ENCODE peak calls at places on chromosomes 6 and 20, in ten cellular contexts. One of them, this sample, is unnamed.

GRCh38 chr6:144647406-144647964 is 362.4 kb downstream of the UTRN start:
- DNase-seq in AG10803: no peak
- DNase-seq in AG09319: no peak
- DNase-seq in GM23338: peak; percentile 37
- DNase-seq in germinal center: no peak
- DNase-seq in Ammon's horn: no peak
- DNase-seq in activated gamma-delta T cell: no peak
- DNase-seq in EL: no peak
- DNase-seq in HL-60: no peak
- DNase-seq in caudate nucleus: no peak
- DNase-seq in this sample: no peak

GRCh38 chr6:54730767-54731665 is 115.6 kb upstream of the FAM83B start:
- DNase-seq in AG10803: no peak
- DNase-seq in AG09319: no peak
- DNase-seq in GM23338: no peak
- DNase-seq in germinal center: no peak
- DNase-seq in Ammon's horn: no peak
- DNase-seq in activated gamma-delta T cell: no peak
- DNase-seq in EL: no peak
- DNase-seq in HL-60: no peak
- DNase-seq in caudate nucleus: no peak
- DNase-seq in this sample: no peak

GRCh38 chr6:20479075-20479871 is 55.0 kb upstream of the CDKAL1 start:
- DNase-seq in AG10803: no peak
- DNase-seq in AG09319: no peak
- DNase-seq in GM23338: no peak
- DNase-seq in germinal center: no peak
- DNase-seq in Ammon's horn: peak; percentile 35
- DNase-seq in activated gamma-delta T cell: no peak
- DNase-seq in EL: no peak
- DNase-seq in HL-60: no peak
- DNase-seq in caudate nucleus: no peak
- DNase-seq in this sample: no peak

GRCh38 chr6:17289491-17290106 is 8.4 kb downstream of the RBM24 start:
- DNase-seq in AG10803: peak; percentile 53
- DNase-seq in AG09319: no peak
- DNase-seq in GM23338: no peak
- DNase-seq in germinal center: no peak
- DNase-seq in Ammon's horn: no peak
- DNase-seq in activated gamma-delta T cell: no peak
- DNase-seq in EL: no peak
- DNase-seq in HL-60: no peak
- DNase-seq in caudate nucleus: no peak
- DNase-seq in this sample: peak; percentile 60

GRCh38 chr6:134235937-134236751 is 81.8 kb downstream of the SGK1 start:
- DNase-seq in AG10803: peak; percentile 51
- DNase-seq in AG09319: no peak
- DNase-seq in GM23338: no peak
- DNase-seq in germinal center: peak; percentile 69
- DNase-seq in Ammon's horn: no peak
- DNase-seq in activated gamma-delta T cell: no peak
- DNase-seq in EL: peak; percentile 71
- DNase-seq in HL-60: no peak
- DNase-seq in caudate nucleus: no peak
- DNase-seq in this sample: peak; percentile 90

GRCh38 chr6:70663881-70664466 is 3.7 kb upstream of the SMAP1 start:
- DNase-seq in AG10803: no peak
- DNase-seq in AG09319: no peak
- DNase-seq in GM23338: no peak
- DNase-seq in germinal center: no peak
- DNase-seq in Ammon's horn: peak; percentile 17
- DNase-seq in activated gamma-delta T cell: no peak
- DNase-seq in EL: no peak
- DNase-seq in HL-60: no peak
- DNase-seq in caudate nucleus: no peak
- DNase-seq in this sample: no peak

GRCh38 chr6:110882824-110883554 is 8.4 kb downstream of the AMD1 start:
- DNase-seq in AG10803: no peak
- DNase-seq in AG09319: no peak
- DNase-seq in GM23338: no peak
- DNase-seq in germinal center: no peak
- DNase-seq in Ammon's horn: no peak
- DNase-seq in activated gamma-delta T cell: no peak
- DNase-seq in EL: no peak
- DNase-seq in HL-60: no peak
- DNase-seq in caudate nucleus: no peak
- DNase-seq in this sample: no peak

GRCh38 chr6:20211037-20211940 is 980 bp downstream of the MBOAT1 start:
- DNase-seq in AG10803: no peak
- DNase-seq in AG09319: no peak
- DNase-seq in GM23338: peak; percentile 78
- DNase-seq in germinal center: no peak
- DNase-seq in Ammon's horn: no peak
- DNase-seq in activated gamma-delta T cell: no peak
- DNase-seq in EL: peak; percentile 46
- DNase-seq in HL-60: no peak
- DNase-seq in caudate nucleus: no peak
- DNase-seq in this sample: peak; percentile 31

GRCh38 chr20:7790189-7790588 is 150.1 kb downstream of the HAO1 start:
- DNase-seq in AG10803: peak; percentile 76
- DNase-seq in AG09319: peak; percentile 8
- DNase-seq in GM23338: no peak
- DNase-seq in germinal center: no peak
- DNase-seq in Ammon's horn: no peak
- DNase-seq in activated gamma-delta T cell: no peak
- DNase-seq in EL: peak; percentile 1
- DNase-seq in HL-60: no peak
- DNase-seq in caudate nucleus: no peak
- DNase-seq in this sample: no peak

GRCh38 chr6:105091140-105091829 is 88.5 kb downstream of the POPDC3 start:
- DNase-seq in AG10803: no peak
- DNase-seq in AG09319: no peak
- DNase-seq in GM23338: no peak
- DNase-seq in germinal center: no peak
- DNase-seq in Ammon's horn: no peak
- DNase-seq in activated gamma-delta T cell: no peak
- DNase-seq in EL: no peak
- DNase-seq in HL-60: no peak
- DNase-seq in caudate nucleus: no peak
- DNase-seq in this sample: no peak

GRCh38 chr6:16206595-16207037 is 31.8 kb upstream of the GMPR start:
- DNase-seq in AG10803: peak; percentile 87
- DNase-seq in AG09319: peak; percentile 66
- DNase-seq in GM23338: peak; percentile 83
- DNase-seq in germinal center: peak; percentile 69
- DNase-seq in Ammon's horn: peak; percentile 75
- DNase-seq in activated gamma-delta T cell: no peak
- DNase-seq in EL: peak; percentile 86
- DNase-seq in HL-60: peak; percentile 40
- DNase-seq in caudate nucleus: no peak
- DNase-seq in this sample: peak; percentile 87

GRCh38 chr20:5353624-5354496 is 37.1 kb upstream of the PROKR2 start:
- DNase-seq in AG10803: peak; percentile 42
- DNase-seq in AG09319: no peak
- DNase-seq in GM23338: no peak
- DNase-seq in germinal center: no peak
- DNase-seq in Ammon's horn: no peak
- DNase-seq in activated gamma-delta T cell: no peak
- DNase-seq in EL: peak; percentile 52
- DNase-seq in HL-60: no peak
- DNase-seq in caudate nucleus: no peak
- DNase-seq in this sample: peak; percentile 44

GRCh38 chr6:137589067-137589848 is 95.1 kb upstream of the OLIG3 start:
- DNase-seq in AG10803: peak; percentile 16
- DNase-seq in AG09319: no peak
- DNase-seq in GM23338: peak; percentile 95
- DNase-seq in germinal center: peak; percentile 70
- DNase-seq in Ammon's horn: no peak
- DNase-seq in activated gamma-delta T cell: no peak
- DNase-seq in EL: peak; percentile 55
- DNase-seq in HL-60: peak; percentile 67
- DNase-seq in caudate nucleus: no peak
- DNase-seq in this sample: peak; percentile 50

GRCh38 chr6:43307451-43308100 is 1.1 kb downstream of the CRIP3 start:
- DNase-seq in AG10803: no peak
- DNase-seq in AG09319: no peak
- DNase-seq in GM23338: no peak
- DNase-seq in germinal center: no peak
- DNase-seq in Ammon's horn: no peak
- DNase-seq in activated gamma-delta T cell: no peak
- DNase-seq in EL: no peak
- DNase-seq in HL-60: no peak
- DNase-seq in caudate nucleus: no peak
- DNase-seq in this sample: no peak

GRCh38 chr20:3781153-3781910 is at the start of gene SPEF1:
- DNase-seq in AG10803: peak; percentile 92
- DNase-seq in AG09319: peak; percentile 79
- DNase-seq in GM23338: peak; percentile 99
- DNase-seq in germinal center: peak; percentile 84
- DNase-seq in Ammon's horn: peak; percentile 94
- DNase-seq in activated gamma-delta T cell: no peak
- DNase-seq in EL: peak; percentile 97
- DNase-seq in HL-60: peak; percentile 90
- DNase-seq in caudate nucleus: peak; percentile 57
- DNase-seq in this sample: peak; percentile 92

GRCh38 chr6:16322666-16323312 is 84.4 kb downstream of the GMPR start:
- DNase-seq in AG10803: peak; percentile 85
- DNase-seq in AG09319: no peak
- DNase-seq in GM23338: peak; percentile 47
- DNase-seq in germinal center: peak; percentile 80
- DNase-seq in Ammon's horn: peak; percentile 83
- DNase-seq in activated gamma-delta T cell: peak; percentile 55
- DNase-seq in EL: peak; percentile 93
- DNase-seq in HL-60: peak; percentile 87
- DNase-seq in caudate nucleus: no peak
- DNase-seq in this sample: peak; percentile 99

GRCh38 chr6:163417595-163417994 is 3.1 kb downstream of the QKI start:
- DNase-seq in AG10803: no peak
- DNase-seq in AG09319: no peak
- DNase-seq in GM23338: no peak
- DNase-seq in germinal center: no peak
- DNase-seq in Ammon's horn: no peak
- DNase-seq in activated gamma-delta T cell: no peak
- DNase-seq in EL: no peak
- DNase-seq in HL-60: no peak
- DNase-seq in caudate nucleus: no peak
- DNase-seq in this sample: no peak

GRCh38 chr6:88982720-88983119 is 19.3 kb upstream of the RNGTT start:
- DNase-seq in AG10803: peak; percentile 88
- DNase-seq in AG09319: peak; percentile 65
- DNase-seq in GM23338: peak; percentile 78
- DNase-seq in germinal center: peak; percentile 41
- DNase-seq in Ammon's horn: peak; percentile 77
- DNase-seq in activated gamma-delta T cell: no peak
- DNase-seq in EL: peak; percentile 71
- DNase-seq in HL-60: peak; percentile 37
- DNase-seq in caudate nucleus: no peak
- DNase-seq in this sample: peak; percentile 79

GRCh38 chr20:58546756-58547526 is 31.7 kb upstream of the APCDD1L start:
- DNase-seq in AG10803: no peak
- DNase-seq in AG09319: no peak
- DNase-seq in GM23338: no peak
- DNase-seq in germinal center: no peak
- DNase-seq in Ammon's horn: no peak
- DNase-seq in activated gamma-delta T cell: no peak
- DNase-seq in EL: no peak
- DNase-seq in HL-60: no peak
- DNase-seq in caudate nucleus: no peak
- DNase-seq in this sample: no peak

GRCh38 chr6:41464481-41464880 is 81.7 kb upstream of the FOXP4 start:
- DNase-seq in AG10803: peak; percentile 30
- DNase-seq in AG09319: no peak
- DNase-seq in GM23338: no peak
- DNase-seq in germinal center: no peak
- DNase-seq in Ammon's horn: no peak
- DNase-seq in activated gamma-delta T cell: no peak
- DNase-seq in EL: peak; percentile 83
- DNase-seq in HL-60: no peak
- DNase-seq in caudate nucleus: no peak
- DNase-seq in this sample: peak; percentile 58

GRCh38 chr20:34415079-34415478 is 52.0 kb downstream of the ITCH start:
- DNase-seq in AG10803: no peak
- DNase-seq in AG09319: no peak
- DNase-seq in GM23338: no peak
- DNase-seq in germinal center: no peak
- DNase-seq in Ammon's horn: no peak
- DNase-seq in activated gamma-delta T cell: no peak
- DNase-seq in EL: no peak
- DNase-seq in HL-60: peak; percentile 47
- DNase-seq in caudate nucleus: no peak
- DNase-seq in this sample: no peak

GRCh38 chr6:148980234-148980633 is 233.4 kb downstream of the UST start:
- DNase-seq in AG10803: peak; percentile 92
- DNase-seq in AG09319: no peak
- DNase-seq in GM23338: peak; percentile 60
- DNase-seq in germinal center: no peak
- DNase-seq in Ammon's horn: no peak
- DNase-seq in activated gamma-delta T cell: no peak
- DNase-seq in EL: peak; percentile 39
- DNase-seq in HL-60: no peak
- DNase-seq in caudate nucleus: no peak
- DNase-seq in this sample: peak; percentile 24

GRCh38 chr20:43066061-43066575 is 123.6 kb downstream of the PTPRT start:
- DNase-seq in AG10803: no peak
- DNase-seq in AG09319: no peak
- DNase-seq in GM23338: no peak
- DNase-seq in germinal center: no peak
- DNase-seq in Ammon's horn: no peak
- DNase-seq in activated gamma-delta T cell: no peak
- DNase-seq in EL: no peak
- DNase-seq in HL-60: no peak
- DNase-seq in caudate nucleus: no peak
- DNase-seq in this sample: no peak

GRCh38 chr6:43763812-43764522 is 6.0 kb upstream of the VEGFA start:
- DNase-seq in AG10803: no peak
- DNase-seq in AG09319: no peak
- DNase-seq in GM23338: no peak
- DNase-seq in germinal center: no peak
- DNase-seq in Ammon's horn: no peak
- DNase-seq in activated gamma-delta T cell: no peak
- DNase-seq in EL: no peak
- DNase-seq in HL-60: no peak
- DNase-seq in caudate nucleus: no peak
- DNase-seq in this sample: no peak

GRCh38 chr20:53919886-53920285 is 150.5 kb downstream of the BCAS1 start:
- DNase-seq in AG10803: no peak
- DNase-seq in AG09319: no peak
- DNase-seq in GM23338: no peak
- DNase-seq in germinal center: no peak
- DNase-seq in Ammon's horn: no peak
- DNase-seq in activated gamma-delta T cell: no peak
- DNase-seq in EL: no peak
- DNase-seq in HL-60: no peak
- DNase-seq in caudate nucleus: no peak
- DNase-seq in this sample: no peak

GRCh38 chr6:44386364-44386928 is 1.1 kb upstream of the CDC5L start:
- DNase-seq in AG10803: no peak
- DNase-seq in AG09319: peak; percentile 30
- DNase-seq in GM23338: no peak
- DNase-seq in germinal center: no peak
- DNase-seq in Ammon's horn: no peak
- DNase-seq in activated gamma-delta T cell: no peak
- DNase-seq in EL: no peak
- DNase-seq in HL-60: no peak
- DNase-seq in caudate nucleus: no peak
- DNase-seq in this sample: no peak